ENCODE peak calls at places on chromosome 15, in ten cellular contexts. H is HL-60, Q is H1, V is transverse colon, S is GM23338, R is prostate gland, G is breast epithelium, O is stomach, B is upper lobe of left lung, C is K562. X is an unnamed sample.

GRCh38 chr15:74831813-74832495 is 5.5 kb downstream of the CPLX3 start:
- DNase-seq in C (no peak), O (peak), B (no peak), R (no peak), S (no peak), G (no peak), Q (no peak), V (peak), H (no peak), X (no peak)

GRCh38 chr15:50828610-50829206 is 63.2 kb upstream of the SPPL2A start:
- DNase-seq in G (no peak), B (no peak), R (no peak), V (peak), O (no peak), Q (no peak), H (no peak), S (peak), C (no peak), X (no peak)

GRCh38 chr15:58279106-58279505 is 140.9 kb downstream of the AQP9 start:
- DNase-seq in S (no peak), B (no peak), H (no peak), Q (no peak), V (no peak), O (no peak), G (no peak), C (no peak), R (no peak), X (no peak)

GRCh38 chr15:95174281-95174680 is 942.9 kb downstream of the MCTP2 start:
- DNase-seq in H (no peak), G (no peak), S (no peak), B (no peak), R (no peak), V (no peak), C (no peak), Q (no peak), O (no peak), X (no peak)

GRCh38 chr15:44181410-44181809 is 13.7 kb downstream of the FRMD5 start:
- DNase-seq in S (no peak), C (no peak), O (no peak), V (peak), G (no peak), R (no peak), B (no peak), Q (no peak), H (no peak), X (no peak)

GRCh38 chr15:51550841-51551240 is 71.7 kb downstream of the DMXL2 start:
- DNase-seq in Q (no peak), C (no peak), V (no peak), R (no peak), B (no peak), H (no peak), G (no peak), S (no peak), O (no peak), X (no peak)

GRCh38 chr15:39404767-39405173 is 176.1 kb upstream of the THBS1 start:
- DNase-seq in G (peak), Q (no peak), R (no peak), H (no peak), C (peak), O (no peak), S (no peak), B (no peak), V (no peak), X (no peak)

GRCh38 chr15:43209059-43209824 is 11.6 kb downstream of the EPB42 start:
- DNase-seq in G (no peak), Q (no peak), C (peak), H (peak), S (peak), B (no peak), V (no peak), O (no peak), R (no peak), X (peak)

GRCh38 chr15:92454525-92455105 is 60.9 kb downstream of the ST8SIA2 start:
- DNase-seq in C (no peak), V (no peak), O (no peak), B (no peak), G (no peak), Q (no peak), S (no peak), R (no peak), H (no peak), X (no peak)

GRCh38 chr15:71136159-71137137 is 21.2 kb downstream of the THSD4 start:
- DNase-seq in V (no peak), B (no peak), H (no peak), G (no peak), O (no peak), S (peak), R (no peak), Q (no peak), C (no peak), X (no peak)

GRCh38 chr15:94840794-94841587 is 609.6 kb downstream of the MCTP2 start:
- DNase-seq in O (no peak), R (no peak), B (no peak), H (no peak), G (no peak), S (peak), V (peak), C (no peak), Q (no peak), X (no peak)

GRCh38 chr15:75455424-75455981 is 4.0 kb upstream of the SIN3A start:
- DNase-seq in G (peak), V (peak), O (peak), C (peak), B (peak), Q (peak), R (peak), S (peak), H (peak), X (peak)

GRCh38 chr15:76177491-76178040 is 117.8 kb downstream of the TMEM266 start:
- DNase-seq in V (no peak), G (no peak), O (no peak), R (no peak), S (no peak), B (no peak), H (no peak), Q (no peak), C (no peak), X (peak)

GRCh38 chr15:101112336-101113113 is 139.3 kb downstream of the CHSY1 start:
- DNase-seq in V (no peak), Q (no peak), R (peak), O (no peak), B (no peak), G (peak), C (no peak), H (no peak), S (no peak), X (no peak)

GRCh38 chr15:75786564-75786925 is 56.7 kb upstream of the UBE2Q2 start:
- DNase-seq in R (no peak), Q (no peak), O (no peak), G (no peak), V (no peak), C (no peak), S (no peak), H (no peak), B (no peak), X (no peak)

GRCh38 chr15:74504418-74504817 is 36.6 kb upstream of the ARID3B start:
- DNase-seq in O (no peak), S (no peak), H (no peak), R (no peak), V (no peak), G (no peak), Q (no peak), B (no peak), C (no peak), X (no peak)

GRCh38 chr15:92200891-92201290 is 192.8 kb upstream of the ST8SIA2 start:
- DNase-seq in H (no peak), G (no peak), V (no peak), R (no peak), Q (no peak), C (no peak), O (no peak), B (no peak), S (no peak), X (no peak)

GRCh38 chr15:90413411-90414379 is 25.7 kb downstream of the IQGAP1 start:
- DNase-seq in B (peak), G (no peak), V (no peak), R (no peak), C (no peak), S (no peak), O (no peak), H (no peak), Q (no peak), X (no peak)

GRCh38 chr15:48423342-48423741 is 92.1 kb downstream of the DUT start:
- DNase-seq in O (no peak), V (no peak), Q (no peak), H (no peak), G (no peak), R (no peak), C (no peak), S (no peak), B (no peak), X (no peak)

GRCh38 chr15:84816694-84817460 is at the start of gene ALPK3:
- DNase-seq in V (peak), H (no peak), Q (peak), S (peak), B (peak), R (no peak), C (no peak), O (peak), G (no peak), X (no peak)

GRCh38 chr15:38217788-38218609 is 34.6 kb upstream of the SPRED1 start:
- DNase-seq in H (no peak), V (no peak), G (no peak), B (peak), O (no peak), C (no peak), Q (no peak), S (no peak), R (no peak), X (no peak)

GRCh38 chr15:34620122-34620521 is 36.7 kb upstream of the GOLGA8B start:
- DNase-seq in C (no peak), S (no peak), H (peak), B (no peak), V (no peak), R (no peak), G (no peak), O (no peak), Q (no peak), X (no peak)

GRCh38 chr15:75517233-75517632 is 61.9 kb downstream of the PTPN9 start:
- DNase-seq in Q (no peak), H (no peak), B (no peak), C (no peak), V (no peak), G (no peak), R (no peak), S (no peak), O (no peak), X (no peak)

GRCh38 chr15:73800662-73801345 is 47.7 kb upstream of the INSYN1 start:
- DNase-seq in O (no peak), B (no peak), H (no peak), R (peak), V (no peak), S (no peak), G (peak), Q (no peak), C (no peak), X (no peak)

GRCh38 chr15:93031103-93031464 is 57.9 kb downstream of the RGMA start:
- DNase-seq in O (peak), V (no peak), S (peak), C (no peak), Q (no peak), H (no peak), R (no peak), G (peak), B (no peak), X (peak)

GRCh38 chr15:94242257-94242656 is 10.9 kb downstream of the MCTP2 start:
- DNase-seq in G (no peak), H (no peak), V (no peak), Q (no peak), C (no peak), R (no peak), O (no peak), S (no peak), B (no peak), X (no peak)

GRCh38 chr15:90560229-90560771 is 30.6 kb downstream of the CRTC3 start:
- DNase-seq in S (no peak), V (peak), G (peak), B (no peak), R (peak), O (no peak), C (no peak), Q (no peak), H (no peak), X (peak)

GRCh38 chr15:29813009-29813408 is 9.3 kb downstream of the TJP1 start:
- DNase-seq in B (no peak), G (no peak), C (no peak), O (no peak), S (no peak), Q (no peak), H (no peak), R (no peak), V (no peak), X (no peak)
- TF ChIP-seq POLR2AphosphoS5 in B (no peak), G (no peak), C (no peak), O (no peak), S (no peak), Q (no peak), H (no peak), R (no peak), V (no peak), X (no peak)

GRCh38 chr15:99124641-99125040 is 19.8 kb downstream of the SYNM start:
- DNase-seq in H (no peak), Q (no peak), G (no peak), O (no peak), R (no peak), V (no peak), S (no peak), C (no peak), B (no peak), X (no peak)
- H3K4me3 ChIP-seq in H (no peak), Q (no peak), G (no peak), O (no peak), R (no peak), V (no peak), S (no peak), C (no peak), B (no peak), X (no peak)

GRCh38 chr15:77907824-77908751 is 169.4 kb downstream of the TBC1D2B start:
- DNase-seq in S (peak), G (no peak), B (peak), H (peak), O (peak), V (peak), R (peak), Q (no peak), C (peak), X (peak)
- TF ChIP-seq CTCF in S (peak), G (peak), B (peak), H (no peak), O (no peak), V (peak), R (no peak), Q (no peak), C (peak), X (peak)

GRCh38 chr15:56813995-56814394 is 80.7 kb upstream of the ZNF280D start:
- DNase-seq in Q (no peak), R (no peak), H (no peak), S (no peak), C (no peak), G (no peak), V (no peak), O (no peak), B (no peak), X (no peak)

GRCh38 chr15:56812255-56812654 is 78.9 kb upstream of the ZNF280D start:
- DNase-seq in C (no peak), Q (no peak), V (no peak), B (no peak), G (no peak), R (no peak), O (no peak), H (no peak), S (no peak), X (no peak)

GRCh38 chr15:56815247-56815646 is 81.9 kb upstream of the ZNF280D start:
- DNase-seq in V (peak), H (no peak), R (no peak), B (no peak), C (no peak), G (no peak), O (no peak), S (no peak), Q (no peak), X (no peak)

GRCh38 chr15:56817266-56817665 is 84.0 kb upstream of the ZNF280D start:
- DNase-seq in G (no peak), B (no peak), Q (no peak), S (peak), H (no peak), C (no peak), V (no peak), R (no peak), O (no peak), X (no peak)

DNA sequence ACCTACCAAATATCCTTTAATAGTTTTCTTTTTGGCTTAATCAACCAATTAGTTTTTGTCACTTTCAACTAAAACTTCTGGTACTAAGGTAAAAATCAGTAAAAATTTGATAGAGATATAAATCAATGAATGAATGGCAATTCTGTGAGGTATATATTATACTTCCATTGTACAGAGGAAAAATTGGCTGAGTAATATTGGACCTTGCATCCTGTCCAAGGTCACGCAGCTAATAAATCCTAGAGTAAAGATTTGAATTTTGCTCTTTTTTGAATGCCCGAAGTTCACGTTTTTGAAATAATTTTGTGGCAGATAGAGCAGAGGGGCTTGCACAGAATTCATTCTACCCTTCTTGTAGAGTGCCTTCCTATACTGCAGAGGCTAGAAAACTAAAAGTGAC is 81.1 kb upstream of the ZNF280D start:
- DNase-seq in G (no peak), O (no peak), S (no peak), B (no peak), Q (no peak), V (no peak), R (no peak), H (no peak), C (no peak), X (no peak)
- TF ChIP-seq POLR2AphosphoS5 in G (no peak), O (no peak), S (no peak), B (no peak), Q (no peak), V (no peak), R (no peak), H (no peak), C (no peak), X (no peak)

DNA sequence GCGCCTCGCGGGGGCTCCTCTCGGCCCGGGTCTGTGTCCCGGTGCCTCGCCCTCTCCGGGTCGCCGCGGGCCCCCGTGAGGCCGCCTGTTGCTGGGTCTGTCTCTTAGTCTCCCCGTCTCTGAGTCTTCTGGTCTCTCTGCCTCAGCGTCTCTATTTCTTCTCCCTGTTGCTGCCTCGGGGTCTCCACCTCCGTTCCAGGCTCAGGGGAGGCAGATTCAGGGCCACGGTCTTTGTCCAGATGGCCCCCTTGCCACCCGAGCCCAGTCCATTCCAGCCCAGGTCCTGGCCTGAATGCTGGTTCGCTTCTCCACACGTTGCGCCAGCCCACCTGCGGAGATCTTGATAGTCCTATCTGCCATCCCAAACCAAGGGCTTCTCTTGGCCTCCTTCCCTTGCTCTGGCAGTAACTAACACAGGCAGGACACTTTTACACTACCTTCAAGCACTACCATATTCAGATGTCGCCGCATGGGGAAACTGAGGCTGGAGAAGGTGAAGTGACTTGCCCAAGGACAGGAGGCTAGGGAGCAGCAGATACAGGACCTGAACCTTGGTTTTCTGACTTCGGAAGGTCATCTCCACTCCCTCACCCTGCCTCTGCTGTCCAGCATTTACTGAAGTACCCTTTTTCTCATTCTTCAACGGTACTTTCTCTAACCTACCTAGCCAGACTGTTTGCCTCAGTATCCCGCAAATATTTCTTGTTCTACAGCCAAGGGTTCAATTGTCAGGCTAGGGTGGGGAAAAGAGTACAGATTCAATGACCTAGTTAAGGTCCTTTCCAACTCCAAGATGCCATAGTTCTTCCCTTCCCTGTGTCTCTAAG is 616 bp upstream of the IGDCC4 start:
- DNase-seq in S (peak), O (no peak), H (no peak), Q (peak), G (no peak), V (no peak), R (no peak), C (peak), B (no peak), X (no peak)
- H3K4me3 ChIP-seq in S (peak), O (peak), H (no peak), Q (peak), G (peak), V (no peak), R (peak), C (peak), B (peak), X (peak)

DNA sequence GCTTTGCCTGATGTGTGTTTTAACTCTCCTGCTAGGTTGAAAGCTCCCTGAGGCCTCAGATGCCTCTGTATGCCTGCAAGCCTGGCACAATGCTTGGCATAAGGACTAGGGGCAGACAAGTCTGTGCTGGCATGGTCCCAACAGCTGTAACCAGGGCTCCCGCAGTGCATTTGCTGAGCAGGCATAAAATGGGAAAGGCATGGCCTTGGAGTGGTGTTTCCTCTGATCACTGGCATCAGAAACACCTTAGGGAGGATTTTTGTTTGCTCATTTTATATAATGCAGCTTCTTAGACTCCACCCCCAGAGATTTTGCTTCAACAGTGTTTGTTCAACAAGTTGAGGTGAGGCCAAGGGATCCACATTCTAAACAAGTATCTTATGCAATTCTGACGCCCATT is 43.2 kb downstream of the STARD5 start:
- DNase-seq in B (no peak), H (no peak), V (peak), G (no peak), O (no peak), S (no peak), R (no peak), Q (no peak), C (no peak), X (no peak)
- TF ChIP-seq CTCF in B (no peak), H (no peak), V (no peak), G (no peak), O (no peak), S (no peak), R (no peak), Q (no peak), C (no peak), X (no peak)

GRCh38 chr15:68187559-68187958 is 17.6 kb downstream of the CALML4 start:
- DNase-seq in R (peak), O (peak), S (no peak), H (no peak), G (peak), B (no peak), C (no peak), Q (no peak), V (peak), X (no peak)
- TF ChIP-seq POLR2AphosphoS5 in R (peak), O (peak), S (no peak), H (no peak), G (peak), B (no peak), C (no peak), Q (peak), V (peak), X (peak)

DNA sequence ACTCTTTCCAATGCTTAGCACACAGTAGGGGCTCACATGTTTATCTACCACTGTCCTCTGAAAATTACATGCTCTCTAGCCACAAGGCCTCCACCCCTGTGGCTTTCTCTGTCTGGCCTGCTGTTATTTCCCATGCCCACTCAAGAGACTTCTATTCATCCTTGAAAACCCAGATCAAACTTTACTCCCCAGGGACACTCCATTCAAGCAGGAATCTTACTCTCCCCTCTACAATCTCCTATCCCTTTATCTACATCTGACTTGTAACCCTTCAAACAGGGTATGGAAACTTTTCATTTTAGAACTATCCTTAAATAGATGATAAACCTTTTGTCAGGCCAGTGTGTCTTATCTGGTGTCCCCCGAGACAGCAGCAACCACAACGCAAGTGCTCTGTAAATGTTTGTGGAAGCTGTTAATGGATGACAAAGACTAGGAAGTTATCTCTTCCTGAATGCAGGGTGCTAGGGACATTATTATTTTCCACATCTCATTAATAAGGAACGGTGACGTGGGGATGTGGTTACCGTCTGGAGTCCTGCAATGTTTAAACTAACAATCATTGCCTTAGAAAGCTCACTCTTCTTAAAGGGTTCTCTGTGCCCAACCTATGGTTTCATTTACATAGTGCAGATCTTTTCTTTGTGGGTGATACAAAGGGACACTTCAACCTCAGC is 322.3 kb downstream of the ARRDC4 start:
- DNase-seq in O (no peak), V (no peak), C (no peak), R (no peak), H (no peak), G (no peak), B (no peak), S (no peak), Q (no peak), X (peak)
- H3K4me3 ChIP-seq in O (no peak), V (no peak), C (no peak), R (no peak), H (no peak), G (no peak), B (no peak), S (no peak), Q (no peak), X (no peak)

GRCh38 chr15:70008697-70009285 is 88.9 kb downstream of the TLE3 start:
- DNase-seq in H (no peak), O (no peak), Q (no peak), C (no peak), G (no peak), R (peak), S (no peak), V (no peak), B (no peak), X (no peak)
- TF ChIP-seq CTCF in H (no peak), O (no peak), Q (no peak), C (no peak), G (no peak), R (no peak), S (no peak), V (no peak), B (no peak), X (no peak)

X was measured in suprapubic skin.